ENCODE peak calls at places on chromosomes 11 and 22, in nine cellular contexts. K is neural progenitor cell; A is fibroblast of the conjunctiva; U is CD8-positive, alpha-beta memory T cell; L is BJ; H is stimulated activated CD8-positive, alpha-beta memory T cell treated with anti-CD3 and anti-CD28 coated beads, Interleukin-4, amount 100 ng/mL, for 4 hours; Q is amygdala; S is H54; B is transverse colon. Z is an unnamed sample.

GRCh38 chr11:1298695-1299492 is 10.5 kb downstream of the TOLLIP start:
- DNase-seq in K (peak; percentile 42), A (peak; percentile 63), U (no peak), L (peak; percentile 11), H (no peak), Q (no peak), S (no peak), B (peak; percentile 89), Z (no peak)

GRCh38 chr11:10602945-10603344 is 34.5 kb upstream of the LYVE1 start:
- DNase-seq in K (no peak), A (no peak), U (no peak), L (no peak), H (no peak), Q (no peak), S (no peak), B (no peak), Z (no peak)

GRCh38 chr11:129315781-129316579 is 59.7 kb upstream of the BARX2 start:
- DNase-seq in K (peak; percentile 56), A (no peak), U (no peak), L (no peak), H (no peak), Q (no peak), S (no peak), B (peak; percentile 72), Z (no peak)

GRCh38 chr11:85809881-85810280 is 1.1 kb downstream of the SYTL2 start:
- DNase-seq in K (peak; percentile 52), A (no peak), U (peak; percentile 24), L (no peak), H (no peak), Q (no peak), S (no peak), B (peak; percentile 22), Z (no peak)

GRCh38 chr11:41612415-41612814 is 153.0 kb upstream of the LRRC4C start:
- DNase-seq in K (peak; percentile 3), A (no peak), U (no peak), L (no peak), H (no peak), Q (no peak), S (no peak), B (no peak), Z (no peak)

GRCh38 chr22:26822300-26822699 is 164.9 kb downstream of the MIAT start:
- DNase-seq in K (no peak), A (no peak), U (no peak), L (no peak), H (no peak), Q (no peak), S (no peak), B (no peak), Z (no peak)

GRCh38 chr11:118660646-118661424 is 18.6 kb downstream of the TREH start:
- DNase-seq in K (no peak), A (no peak), U (no peak), L (no peak), H (no peak), Q (no peak), S (no peak), B (no peak), Z (no peak)

GRCh38 chr11:72581067-72581466 is 93.2 kb downstream of the PDE2A start:
- DNase-seq in K (no peak), A (no peak), U (no peak), L (no peak), H (no peak), Q (no peak), S (no peak), B (no peak), Z (no peak)